ENCODE peak calls at places on chromosomes 16 and 17, in four cellular contexts. H, V, M and B are unnamed samples.
A peak's percentile ranks its signal among the peaks of the same experiment; 100 is the strongest.

GRCh38 chr16:84952335-84953050 is 58.8 kb downstream of the ZDHHC7 start:
- DNase-seq in M (peak; percentile 93), V (peak; percentile 79), H (peak; percentile 80), B (peak; percentile 82)

GRCh38 chr17:63134867-63135266 is 168.8 kb downstream of the TANC2 start:
- DNase-seq in M (no peak), V (no peak), H (no peak), B (no peak)

GRCh38 chr17:63774982-63775290 is 966 bp downstream of the DDX42 start:
- DNase-seq in M (no peak), V (no peak), H (peak; percentile 49), B (no peak)

GRCh38 chr17:10616502-10617119 is 40.5 kb downstream of the MYH3 start:
- DNase-seq in M (peak; percentile 85), H (peak; percentile 79), V (peak; percentile 93), B (peak; percentile 87)

GRCh38 chr17:13030459-13031305 is 12.9 kb upstream of the ELAC2 start:
- DNase-seq in V (peak; percentile 59), M (no peak), H (peak; percentile 62), B (peak; percentile 68)

GRCh38 chr17:59727817-59728533 is 20.5 kb downstream of the VMP1 start:
- DNase-seq in H (no peak), M (no peak), V (no peak), B (no peak)

GRCh38 chr16:4936181-4936990 is 562 bp downstream of the PPL start:
- DNase-seq in M (peak; percentile 78), V (peak; percentile 48), H (no peak), B (no peak)

GRCh38 chr16:61500851-61501250 is 535.4 kb downstream of the CDH8 start:
- DNase-seq in V (no peak), H (no peak), M (no peak), B (no peak)

GRCh38 chr16:47150067-47150466 is 6.3 kb upstream of the NETO2 start:
- DNase-seq in M (no peak), V (no peak), H (no peak), B (no peak)

GRCh38 chr17:7862692-7863437 is 5.1 kb downstream of the CYB5D1 start:
- DNase-seq in H (peak; percentile 69), V (peak; percentile 63), M (peak; percentile 74), B (peak; percentile 70)

GRCh38 chr17:73770115-73770848 is 126.0 kb upstream of the SDK2 start:
- DNase-seq in H (no peak), V (no peak), M (peak; percentile 93), B (no peak)

GRCh38 chr16:1929105-1929504 is 10.9 kb upstream of the HS3ST6 start:
- DNase-seq in H (peak; percentile 9), V (no peak), M (no peak), B (peak; percentile 37)

GRCh38 chr16:21208831-21209230 is 2.5 kb downstream of the ZP2 start:
- DNase-seq in V (no peak), H (no peak), M (no peak), B (no peak)

GRCh38 chr16:935684-936083 is 35.1 kb downstream of the LMF1 start:
- DNase-seq in V (no peak), H (no peak), M (no peak), B (peak; percentile 66)

GRCh38 chr17:62802531-62803205 is 5.4 kb downstream of the MARCHF10 start:
- DNase-seq in V (peak; percentile 47), H (no peak), M (no peak), B (no peak)

GRCh38 chr17:28745777-28746473 is 2.1 kb downstream of the TRAF4 start:
- DNase-seq in H (no peak), M (no peak), V (no peak), B (no peak)

GRCh38 chr17:2701996-2702741 is 9.4 kb downstream of the CLUH start:
- DNase-seq in M (peak; percentile 59), H (no peak), V (no peak), B (no peak)

GRCh38 chr16:23679274-23679985 is 741 bp downstream of the PLK1 start:
- DNase-seq in V (peak; percentile 39), M (no peak), H (peak; percentile 49), B (peak; percentile 46)

GRCh38 chr16:23682181-23682580 is 3.5 kb downstream of the PLK1 start:
- DNase-seq in H (no peak), M (no peak), V (no peak), B (no peak)

GRCh38 chr16:23679986-23680336 is 1.3 kb downstream of the PLK1 start:
- DNase-seq in V (no peak), M (no peak), H (no peak), B (no peak)

GRCh38 chr16:23676924-23677480 is 1.7 kb upstream of the PLK1 start:
- DNase-seq in H (no peak), M (no peak), V (no peak), B (no peak)

GRCh38 chr16:23678430-23679273 is at the start of gene PLK1:
- DNase-seq in V (peak; percentile 88), M (peak; percentile 79), H (peak; percentile 88), B (peak; percentile 92)
- TF ChIP-seq CTCF in V (no peak), M (peak; percentile 8), H (peak; percentile 62), B (no peak)

DNA sequence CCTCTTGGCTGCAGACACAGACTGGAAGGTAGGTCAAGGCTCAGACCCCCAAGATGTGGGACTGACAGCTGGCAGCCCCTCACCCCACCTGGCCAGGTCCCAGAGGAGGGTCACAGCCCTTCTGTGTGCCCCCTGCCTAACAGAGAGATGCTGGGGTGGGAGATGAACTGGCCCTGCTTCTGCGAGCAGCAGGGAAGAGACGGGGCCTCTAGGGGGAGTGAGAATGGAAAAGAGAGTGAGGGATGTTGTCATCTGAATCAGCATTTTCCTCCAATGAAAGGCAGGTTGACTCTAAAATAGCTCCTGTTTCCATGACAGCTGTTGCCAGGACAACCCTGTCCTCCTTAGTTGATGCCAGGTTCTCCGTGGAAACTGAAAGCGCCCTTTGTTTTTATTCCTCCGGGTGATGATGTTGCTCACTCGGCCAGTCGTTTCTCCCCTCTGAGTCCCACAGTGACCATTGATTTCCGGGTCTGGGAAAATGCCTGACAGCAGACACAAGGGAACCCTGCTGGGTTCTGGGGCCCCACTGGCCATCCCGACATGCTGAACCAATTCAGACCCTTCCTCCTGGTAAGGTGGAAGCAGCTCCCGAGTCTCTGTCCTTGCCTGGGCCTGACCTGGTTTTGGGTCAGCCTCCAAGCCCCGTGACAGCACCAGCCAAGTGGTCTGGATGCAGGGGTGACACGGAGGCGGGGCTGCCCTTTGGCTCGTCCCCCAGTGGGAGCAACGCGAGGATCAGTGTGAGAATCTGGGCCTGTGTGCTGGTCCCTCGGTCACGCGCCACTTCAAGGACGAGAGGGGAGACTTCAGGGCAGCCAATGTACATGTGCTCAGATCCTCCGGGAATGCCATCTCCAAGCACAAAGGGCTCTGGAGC is 4.7 kb upstream of the NDRG4 start:
- DNase-seq in H (peak; percentile 68), M (peak; percentile 83), V (peak; percentile 81), B (peak; percentile 94)
- TF ChIP-seq CTCF in H (peak; percentile 71), M (no peak), V (peak; percentile 44), B (peak; percentile 61)

GRCh38 chr16:88407042-88407420 is 24.3 kb downstream of the ZNF469 start:
- DNase-seq in V (no peak), H (no peak), M (no peak), B (no peak)

GRCh38 chr16:88404769-88405168 is 22.0 kb downstream of the ZNF469 start:
- DNase-seq in H (no peak), M (no peak), V (no peak), B (no peak)

GRCh38 chr16:88405325-88406060 is 22.7 kb downstream of the ZNF469 start:
- DNase-seq in M (no peak), V (no peak), H (no peak), B (no peak)

GRCh38 chr16:88407807-88408206 is 25.0 kb downstream of the ZNF469 start:
- DNase-seq in H (no peak), M (no peak), V (no peak), B (no peak)

DNA sequence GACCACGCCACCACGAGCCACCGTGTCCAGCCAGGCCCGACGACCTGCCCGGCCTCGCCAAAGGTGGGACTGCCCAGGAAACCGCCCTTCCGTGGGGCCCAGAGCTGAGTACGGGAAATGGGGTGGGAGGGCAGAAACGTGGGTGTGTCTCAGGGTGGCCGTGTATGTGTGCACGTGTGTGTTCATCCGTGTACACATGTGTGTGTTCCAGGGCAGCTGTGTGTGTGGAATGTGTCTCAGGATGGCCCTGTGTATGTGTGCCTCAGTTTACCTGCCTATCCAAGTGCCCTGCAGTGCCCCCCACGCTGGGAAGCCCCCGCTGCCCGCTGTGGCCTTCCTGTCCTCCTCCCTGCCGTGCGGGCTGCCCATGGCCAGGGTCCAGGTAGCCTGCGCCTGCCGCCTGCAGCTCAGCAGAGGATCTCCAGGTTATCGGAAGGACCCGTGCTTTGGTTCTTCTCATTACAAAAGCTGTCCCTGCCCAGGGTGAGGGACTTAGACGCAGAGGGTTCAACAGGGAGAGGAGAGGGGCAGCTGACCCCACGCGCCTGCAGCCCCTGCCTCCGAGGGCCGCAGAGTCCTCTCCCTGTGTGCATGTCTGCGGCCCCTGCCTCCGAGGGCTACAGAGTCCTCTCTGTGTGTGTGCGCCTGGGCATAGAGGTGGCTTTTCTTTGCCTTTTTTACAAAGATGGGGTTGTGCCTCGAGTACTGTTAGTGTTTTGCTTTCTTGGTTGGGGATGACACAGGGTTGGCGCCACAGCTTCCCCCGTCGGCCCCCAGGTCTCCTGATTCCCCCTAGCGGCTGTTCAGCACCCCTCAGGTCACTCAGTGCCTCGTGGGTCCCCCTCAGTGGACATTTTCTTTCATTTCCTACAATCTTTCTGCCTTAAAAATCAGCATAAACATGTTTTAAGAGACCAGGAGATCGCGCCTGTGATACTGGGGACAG is 23.6 kb downstream of the ZNF469 start:
- DNase-seq in H (no peak), V (no peak), M (no peak), B (no peak)
- TF ChIP-seq CTCF in H (peak; percentile 30), V (peak; percentile 18), M (no peak), B (no peak)

GRCh38 chr17:33292981-33293867 is at the start of gene ASIC2:
- DNase-seq in M (no peak), H (no peak), V (peak; percentile 69), B (no peak)

GRCh38 chr17:33291248-33292183 is 1.6 kb downstream of the ASIC2 start:
- DNase-seq in V (peak; percentile 66), M (no peak), H (no peak), B (no peak)

GRCh38 chr17:33294994-33295393 is 1.9 kb upstream of the ASIC2 start:
- DNase-seq in H (no peak), M (no peak), V (no peak), B (no peak)

GRCh38 chr17:33290156-33290697 is 2.9 kb downstream of the ASIC2 start:
- DNase-seq in M (no peak), H (no peak), V (no peak), B (no peak)

GRCh38 chr17:33292184-33292980 is 713 bp downstream of the ASIC2 start:
- DNase-seq in H (no peak), V (peak; percentile 71), M (no peak), B (no peak)
- TF ChIP-seq CTCF in H (no peak), V (peak; percentile 64), M (no peak), B (peak; percentile 44)

GRCh38 chr16:77721752-77722314 is 481 bp upstream of the NUDT7 start:
- DNase-seq in M (no peak), V (no peak), H (no peak), B (peak; percentile 14)

GRCh38 chr16:77724174-77724573 is 1.9 kb downstream of the NUDT7 start:
- DNase-seq in M (no peak), H (no peak), V (no peak), B (no peak)

GRCh38 chr16:77723108-77723514 is 797 bp downstream of the NUDT7 start:
- DNase-seq in H (peak; percentile 43), V (peak; percentile 7), M (peak; percentile 65), B (peak; percentile 7)

GRCh38 chr16:77722315-77723107 is at the start of gene NUDT7:
- DNase-seq in V (peak; percentile 100), H (peak; percentile 96), M (peak; percentile 99), B (peak; percentile 99)
- TF ChIP-seq CTCF in V (no peak), H (peak; percentile 67), M (no peak), B (peak; percentile 19)

GRCh38 chr16:54929090-54930033 is 1.3 kb upstream of the IRX5 start:
- DNase-seq in H (peak; percentile 99), M (peak; percentile 97), V (peak; percentile 100), B (peak; percentile 99)
- TF ChIP-seq CTCF in H (peak; percentile 68), M (no peak), V (no peak), B (no peak)